ENCODE peak calls at places on chromosomes 4 and X, in five cellular contexts. F is ACHN; I is effector memory CD4-positive, alpha-beta T cell; W is cardiac fibroblast; V is activated CD4-positive, alpha-beta T cell treated with anti-CD3 and anti-CD28 coated beads, Interleukin-2, amount 10 ng/mL, durations not matched to agents 7 days and 5 days. H is an unnamed sample.

GRCh38 chrX:49175435-49175834 is 3.7 kb downstream of the PLP2 start:
- DNase-seq in F (no peak), I (no peak), W (no peak), V (no peak), H (no peak)

GRCh38 chr4:30495261-30496050 is 224.7 kb upstream of the PCDH7 start:
- DNase-seq in F (no peak), I (no peak), W (no peak), V (no peak), H (no peak)

GRCh38 chrX:153818571-153819397 is 11.6 kb downstream of the PDZD4 start:
- DNase-seq in F (peak), I (peak), W (no peak), V (peak), H (peak)

GRCh38 chrX:41522681-41523080 is 75.5 kb downstream of the NYX start:
- DNase-seq in F (no peak), I (no peak), W (no peak), V (no peak), H (no peak)

GRCh38 chrX:151169783-151170182 is 6.6 kb upstream of the GPR50 start:
- DNase-seq in F (no peak), I (no peak), W (no peak), V (no peak), H (no peak)

GRCh38 chr4:64016893-64017292 is 392.4 kb downstream of the TECRL start:
- DNase-seq in F (no peak), I (no peak), W (no peak), V (no peak), H (no peak)

GRCh38 chr4:26806331-26806730 is 54.3 kb upstream of the STIM2 start:
- DNase-seq in F (no peak), I (no peak), W (no peak), V (no peak), H (no peak)

GRCh38 chr4:137610960-137611359 is 78.7 kb upstream of the PCDH18 start:
- DNase-seq in F (peak), I (no peak), W (peak), V (no peak), H (no peak)

GRCh38 chr4:48333587-48333986 is 7.7 kb upstream of the SLAIN2 start:
- DNase-seq in F (no peak), I (no peak), W (no peak), V (no peak), H (no peak)

GRCh38 chr4:39668835-39669234 is 29.1 kb upstream of the UBE2K start:
- DNase-seq in F (no peak), I (no peak), W (no peak), V (no peak), H (no peak)

GRCh38 chrX:15437724-15438123 is 53.5 kb upstream of the VEGFD start:
- DNase-seq in F (no peak), I (no peak), W (no peak), V (no peak), H (no peak)

GRCh38 chrX:66071116-66071515 is 31.2 kb upstream of the VSIG4 start:
- DNase-seq in F (no peak), I (no peak), W (no peak), V (no peak), H (no peak)

GRCh38 chr4:21699437-21699836 is 249.1 kb downstream of the KCNIP4 start:
- DNase-seq in F (no peak), I (no peak), W (no peak), V (no peak), H (no peak)

GRCh38 chrX:140860718-140861117 is 141.7 kb upstream of the SPANXB1 start:
- DNase-seq in F (no peak), I (no peak), W (no peak), V (no peak), H (no peak)

GRCh38 chrX:41922125-41922521 is 1.2 kb downstream of the CASK start:
- DNase-seq in F (peak), I (no peak), W (peak), V (peak), H (no peak)

GRCh38 chrX:18596096-18596495 is 75.8 kb downstream of the RS1 start:
- DNase-seq in F (no peak), I (no peak), W (no peak), V (no peak), H (no peak)

GRCh38 chrX:125605145-125605544 is 285.5 kb downstream of the TEX13C start:
- DNase-seq in F (no peak), I (no peak), W (no peak), V (no peak), H (no peak)

GRCh38 chr4:106312377-106312776 is 3.6 kb downstream of the TBCK start:
- DNase-seq in F (no peak), I (no peak), W (peak), V (no peak), H (no peak)

GRCh38 chr4:10371121-10371520 is 86.1 kb downstream of the ZNF518B start:
- DNase-seq in F (no peak), I (no peak), W (no peak), V (no peak), H (no peak)

GRCh38 chrX:107731831-107732502 is 43.6 kb downstream of the TSC22D3 start:
- DNase-seq in F (peak), I (no peak), W (peak), V (no peak), H (no peak)

GRCh38 chr4:84750260-84750955 is 167.5 kb downstream of the CDS1 start:
- DNase-seq in F (peak), I (no peak), W (peak), V (no peak), H (no peak)

GRCh38 chr4:80462537-80463207 is 127.1 kb downstream of the CFAP299 start:
- DNase-seq in F (peak), I (no peak), W (peak), V (no peak), H (no peak)

GRCh38 chr4:35511851-35512250 is 732.5 kb downstream of the ARAP2 start:
- DNase-seq in F (no peak), I (no peak), W (no peak), V (no peak), H (no peak)

GRCh38 chr4:157358439-157358838 is 137.9 kb downstream of the GRIA2 start:
- DNase-seq in F (no peak), I (no peak), W (no peak), V (no peak), H (no peak)

GRCh38 chrX:119989905-119990408 is 46.4 kb upstream of the NKAP start:
- DNase-seq in F (no peak), I (no peak), W (no peak), V (no peak), H (no peak)

GRCh38 chrX:104902070-104902469 is 318.4 kb downstream of the TEX13A start:
- DNase-seq in F (no peak), I (no peak), W (no peak), V (no peak), H (no peak)

GRCh38 chrX:48648299-48648698 is 35.3 kb upstream of the WAS start:
- DNase-seq in F (peak), I (peak), W (peak), V (peak), H (peak)

GRCh38 chr4:143626134-143626859 is 74.2 kb downstream of the FREM3 start:
- DNase-seq in F (no peak), I (no peak), W (peak), V (no peak), H (no peak)

GRCh38 chr4:42671431-42672194 is 14.7 kb upstream of the ATP8A1 start:
- DNase-seq in F (no peak), I (no peak), W (no peak), V (peak), H (no peak)

GRCh38 chrX:153933751-153934472 is 925 bp downstream of the NAA10 start:
- DNase-seq in F (peak), I (no peak), W (peak), V (no peak), H (no peak)

GRCh38 chr4:155442267-155443105 is 65.7 kb upstream of the MAP9 start:
- DNase-seq in F (peak), I (peak), W (peak), V (peak), H (no peak)

GRCh38 chr4:125243835-125244397 is 70.8 kb upstream of the FAT4 start:
- DNase-seq in F (no peak), I (no peak), W (peak), V (no peak), H (no peak)

GRCh38 chrX:85107407-85107806 is 103.7 kb downstream of the APOOL start:
- DNase-seq in F (no peak), I (no peak), W (peak), V (no peak), H (no peak)

GRCh38 chr4:94412019-94413017 is 39.4 kb upstream of the PDLIM5 start:
- DNase-seq in F (no peak), I (no peak), W (peak), V (no peak), H (no peak)

GRCh38 chrX:103780701-103781402 is 4.2 kb downstream of the PLP1 start:
- DNase-seq in F (no peak), I (no peak), W (no peak), V (no peak), H (no peak)

GRCh38 chrX:136491832-136492231 is 4.1 kb downstream of the BRS3 start:
- DNase-seq in F (no peak), I (no peak), W (no peak), V (no peak), H (no peak)

H was measured in D721Med.